ENCODE peak calls at places on chromosomes 2 and 18, in four cellular contexts. G is hypothalamus; I is stimulated activated naive CD8-positive, alpha-beta T cell treated with anti-CD3 and anti-CD28 coated beads, Interleukin-15, amount 100 ng/mL, for 72 hours; T is RWPE1. B is an unnamed sample.

GRCh38 chr18:77433076-77433475 is 183.4 kb downstream of the GALR1 start:
- DNase-seq in G (no peak), I (no peak), T (no peak), B (no peak)

GRCh38 chr2:200877443-200877842 is 11.4 kb downstream of the PPIL3 start:
- DNase-seq in G (no peak), I (no peak), T (no peak), B (no peak)

GRCh38 chr2:2191110-2191707 is 139.9 kb downstream of the MYT1L start:
- DNase-seq in G (no peak), I (no peak), T (no peak), B (no peak)

GRCh38 chr2:236634203-236634602 is 64.6 kb downstream of the ACKR3 start:
- DNase-seq in G (no peak), I (no peak), T (no peak), B (no peak)

GRCh38 chr2:105509271-105510086 is 110.6 kb upstream of the FHL2 start:
- DNase-seq in G (no peak), I (no peak), T (no peak), B (no peak)

GRCh38 chr2:195319548-195320415 is 337.2 kb upstream of the SLC39A10 start:
- DNase-seq in G (no peak), I (no peak), T (no peak), B (no peak)

GRCh38 chr2:225100856-225101294 is 58.6 kb upstream of the DOCK10 start:
- DNase-seq in G (no peak), I (no peak), T (peak), B (no peak)

GRCh38 chr18:2316082-2316481 is 255.2 kb downstream of the METTL4 start:
- DNase-seq in G (no peak), I (no peak), T (no peak), B (no peak)

GRCh38 chr2:21267232-21267835 is 143.6 kb downstream of the TDRD15 start:
- DNase-seq in G (no peak), I (no peak), T (no peak), B (no peak)

GRCh38 chr18:79930020-79930642 is 21.3 kb downstream of the SLC66A2 start:
- DNase-seq in G (no peak), I (no peak), T (no peak), B (no peak)

GRCh38 chr2:180871649-180872048 is 108.8 kb upstream of the UBE2E3 start:
- DNase-seq in G (no peak), I (no peak), T (no peak), B (no peak)

GRCh38 chr2:240733803-240734495 is 42.3 kb downstream of the AQP12A start:
- DNase-seq in G (no peak), I (peak), T (no peak), B (no peak)

GRCh38 chr2:191617589-191617988 is 60.3 kb upstream of the NABP1 start:
- DNase-seq in G (no peak), I (peak), T (no peak), B (no peak)

GRCh38 chr18:33231474-33232317 is 208.8 kb downstream of the CCDC178 start:
- DNase-seq in G (peak), I (peak), T (peak), B (peak)

GRCh38 chr2:237876056-237876439 is 16.6 kb downstream of the RAMP1 start:
- DNase-seq in G (no peak), I (no peak), T (no peak), B (no peak)

GRCh38 chr2:191678437-191679110 is 638 bp downstream of the NABP1 start:
- DNase-seq in G (peak), I (peak), T (peak), B (peak)